ENCODE peak calls at places on chromosomes 3 and 15, in ten cellular contexts. V, E, B, G, A, Z, O, N, U and W are unnamed samples.

GRCh38 chr3:110530902-110531301 is 540.7 kb upstream of the NECTIN3 start:
- DNase-seq in N (no peak), B (peak; percentile 17), O (no peak), E (no peak), Z (no peak), U (no peak), A (no peak), V (no peak), G (no peak), W (no peak)

GRCh38 chr3:29936054-29936453 is 655.2 kb downstream of the RBMS3 start:
- DNase-seq in Z (no peak), G (no peak), B (no peak), N (no peak), E (no peak), V (no peak), U (no peak), A (no peak), O (no peak), W (no peak)

GRCh38 chr3:150149651-150150051 is 179.0 kb upstream of the PFN2 start:
- DNase-seq in V (no peak), U (no peak), N (no peak), E (no peak), G (peak; percentile 72), Z (no peak), B (peak; percentile 35), O (no peak), A (no peak), W (peak; percentile 86)

GRCh38 chr15:63109498-63110290 is 12.0 kb upstream of the LACTB start:
- DNase-seq in E (no peak), V (no peak), U (no peak), N (no peak), A (no peak), G (no peak), Z (no peak), B (no peak), O (no peak), W (peak; percentile 77)

GRCh38 chr15:75024102-75024636 is 779 bp downstream of the PPCDC start:
- DNase-seq in A (no peak), U (no peak), V (no peak), O (no peak), G (no peak), Z (no peak), N (no peak), E (no peak), B (peak; percentile 21), W (peak; percentile 33)

GRCh38 chr15:101676965-101677364 is 24.8 kb upstream of the TM2D3 start:
- DNase-seq in V (no peak), B (peak; percentile 67), Z (no peak), G (no peak), U (no peak), E (no peak), N (no peak), A (no peak), O (no peak), W (peak; percentile 17)

GRCh38 chr15:47503884-47504283 is 213.4 kb upstream of the SEMA6D start:
- DNase-seq in N (no peak), A (no peak), O (no peak), B (no peak), G (no peak), E (no peak), Z (no peak), V (no peak), U (no peak), W (no peak)

GRCh38 chr15:65211157-65211982 is at the start of gene CILP:
- DNase-seq in B (peak; percentile 49), N (peak; percentile 54), V (peak; percentile 29), Z (no peak), U (no peak), G (no peak), O (no peak), A (no peak), E (no peak), W (peak; percentile 52)

GRCh38 chr3:130692455-130692854 is 54.2 kb downstream of the PIK3R4 start:
- DNase-seq in B (peak; percentile 21), V (no peak), O (no peak), Z (no peak), N (no peak), U (no peak), A (no peak), G (no peak), E (no peak), W (peak; percentile 48)

GRCh38 chr3:74631771-74632170 is 17.3 kb upstream of the CNTN3 start:
- DNase-seq in O (no peak), E (no peak), Z (no peak), B (no peak), N (no peak), V (no peak), U (no peak), G (no peak), A (no peak), W (no peak)

GRCh38 chr3:161197855-161198836 is 23.0 kb upstream of the NMD3 start:
- DNase-seq in V (no peak), B (no peak), U (no peak), G (no peak), A (no peak), O (no peak), E (no peak), Z (no peak), N (no peak), W (no peak)